ENCODE peak calls at places on chromosomes 13 and 19, in nine cellular contexts. B is left lobe of liver; H is GM23248; N is HFFc6; G is fibroblast of lung; W is SK-N-SH; V is astrocyte of the spinal cord; O is activated T-helper 1 cell treated with anti-CD3 and anti-CD28 coated beads, Interleukin-2, amount 50 U/mL, for 16 hours; L is CD8-positive, alpha-beta T cell. C is an unnamed sample.

GRCh38 chr19:30069535-30070197 is 127.6 kb downstream of the URI1 start:
- DNase-seq in B (peak), H (no peak), N (no peak), G (no peak), W (no peak), V (no peak), O (no peak), L (no peak), C (no peak)

GRCh38 chr19:46716013-46716671 is 772 bp downstream of the PRKD2 start:
- DNase-seq in B (peak), H (peak), N (no peak), G (no peak), W (peak), V (no peak), O (no peak), L (no peak), C (peak)

GRCh38 chr13:111295896-111296295 is 24.5 kb upstream of the TEX29 start:
- DNase-seq in B (no peak), H (no peak), N (no peak), G (no peak), W (no peak), V (no peak), O (no peak), L (no peak), C (no peak)

GRCh38 chr13:102580552-102581169 is 16.1 kb upstream of the TPP2 start:
- DNase-seq in B (no peak), H (peak), N (peak), G (peak), W (peak), V (peak), O (no peak), L (no peak), C (peak)

GRCh38 chr19:50167314-50167721 is 4.2 kb upstream of the IZUMO2 start:
- DNase-seq in B (no peak), H (no peak), N (no peak), G (no peak), W (no peak), V (no peak), O (no peak), L (no peak), C (no peak)

GRCh38 chr13:22127277-22128143 is 456.6 kb downstream of the FGF9 start:
- DNase-seq in B (no peak), H (no peak), N (no peak), G (no peak), W (no peak), V (no peak), O (no peak), L (no peak), C (no peak)

GRCh38 chr19:52542984-52543664 is 15.7 kb downstream of the ZNF808 start:
- DNase-seq in B (no peak), H (no peak), N (no peak), G (peak), W (no peak), V (no peak), O (no peak), L (no peak), C (no peak)

GRCh38 chr13:33978653-33979052 is 160.7 kb downstream of the RFC3 start:
- DNase-seq in B (no peak), H (no peak), N (no peak), G (no peak), W (no peak), V (no peak), O (no peak), L (no peak), C (no peak)

GRCh38 chr19:5115771-5116202 is 146.9 kb downstream of the KDM4B start:
- DNase-seq in B (peak), H (peak), N (no peak), G (peak), W (no peak), V (peak), O (no peak), L (no peak), C (no peak)

GRCh38 chr19:43767316-43767715 is 12.6 kb upstream of the SMG9 start:
- DNase-seq in B (no peak), H (no peak), N (no peak), G (no peak), W (no peak), V (no peak), O (no peak), L (no peak), C (no peak)

GRCh38 chr13:24270639-24271131 is 38.7 kb upstream of the C1QTNF9 start:
- DNase-seq in B (peak), H (peak), N (peak), G (peak), W (peak), V (peak), O (peak), L (no peak), C (peak)

GRCh38 chr19:18225702-18226468 is at the start of gene PDE4C:
- DNase-seq in B (no peak), H (peak), N (no peak), G (no peak), W (peak), V (no peak), O (no peak), L (no peak), C (peak)

C was measured in SK-N-DZ.